ENCODE peak calls at places on chromosome 18, in six cellular contexts. Y, M, H, F, L and B are unnamed samples.

GRCh38 chr18:64203295-64203694 is 54.4 kb upstream of the LINC00305 start:
- DNase-seq in Y (no peak), M (no peak), H (no peak), F (no peak), L (no peak), B (no peak)

GRCh38 chr18:55387139-55387984 is 200.6 kb downstream of the TCF4 start:
- DNase-seq in Y (no peak), M (no peak), H (no peak), F (peak; percentile 0), L (no peak), B (no peak)

GRCh38 chr18:51077217-51077616 is 47.2 kb downstream of the SMAD4 start:
- DNase-seq in Y (no peak), M (peak; percentile 62), H (no peak), F (no peak), L (no peak), B (no peak)

GRCh38 chr18:62999392-62999791 is 284.1 kb downstream of the PHLPP1 start:
- DNase-seq in Y (no peak), M (peak; percentile 26), H (no peak), F (no peak), L (no peak), B (no peak)

GRCh38 chr18:61471832-61472406 is 138.7 kb downstream of the CDH20 start:
- DNase-seq in Y (no peak), M (no peak), H (no peak), F (no peak), L (no peak), B (no peak)

GRCh38 chr18:39448942-39449341 is 1883.3 kb upstream of the CELF4 start:
- DNase-seq in Y (no peak), M (peak; percentile 32), H (no peak), F (no peak), L (no peak), B (no peak)

GRCh38 chr18:24043403-24043802 is 28.8 kb downstream of the TTC39C start:
- DNase-seq in Y (no peak), M (no peak), H (no peak), F (no peak), L (no peak), B (no peak)

GRCh38 chr18:66616523-66616983 is 12.7 kb upstream of the CDH19 start:
- DNase-seq in Y (no peak), M (no peak), H (no peak), F (peak; percentile 35), L (no peak), B (no peak)

GRCh38 chr18:50709215-50709614 is 110.6 kb downstream of the MRO start:
- DNase-seq in Y (no peak), M (no peak), H (no peak), F (no peak), L (no peak), B (no peak)

GRCh38 chr18:24731158-24731557 is 270.7 kb downstream of the HRH4 start:
- DNase-seq in Y (no peak), M (no peak), H (no peak), F (no peak), L (no peak), B (no peak)

GRCh38 chr18:35572644-35573043 is 8.9 kb upstream of the GALNT1 start:
- DNase-seq in Y (no peak), M (peak; percentile 67), H (no peak), F (no peak), L (no peak), B (no peak)

GRCh38 chr18:73927494-73927893 is 220.1 kb downstream of the FBXO15 start:
- DNase-seq in Y (no peak), M (no peak), H (no peak), F (no peak), L (no peak), B (no peak)

GRCh38 chr18:79366177-79367094 is 29.3 kb upstream of the NFATC1 start:
- DNase-seq in Y (no peak), M (peak; percentile 95), H (no peak), F (no peak), L (no peak), B (no peak)

GRCh38 chr18:63131944-63132818 is 187.4 kb downstream of the BCL2 start:
- DNase-seq in Y (no peak), M (no peak), H (no peak), F (no peak), L (no peak), B (no peak)

GRCh38 chr18:63683152-63683551 is 19.6 kb upstream of the SERPINB11 start:
- DNase-seq in Y (peak; percentile 16), M (peak; percentile 96), H (no peak), F (no peak), L (peak; percentile 15), B (no peak)

GRCh38 chr18:31667185-31667584 is 17.2 kb downstream of the B4GALT6 start:
- DNase-seq in Y (no peak), M (peak; percentile 17), H (no peak), F (no peak), L (no peak), B (no peak)

GRCh38 chr18:63232826-63233225 is 86.7 kb downstream of the BCL2 start:
- DNase-seq in Y (no peak), M (no peak), H (no peak), F (no peak), L (no peak), B (no peak)

GRCh38 chr18:67410671-67411070 is 105.8 kb downstream of the DSEL start:
- DNase-seq in Y (no peak), M (peak; percentile 49), H (no peak), F (no peak), L (no peak), B (no peak)

GRCh38 chr18:79139206-79139605 is 70.0 kb downstream of the ATP9B start:
- DNase-seq in Y (no peak), M (peak; percentile 77), H (no peak), F (no peak), L (no peak), B (no peak)

GRCh38 chr18:21914739-21915319 is 174.2 kb downstream of the MIB1 start:
- DNase-seq in Y (peak; percentile 14), M (peak; percentile 62), H (peak; percentile 26), F (peak; percentile 53), L (no peak), B (no peak)

DNA sequence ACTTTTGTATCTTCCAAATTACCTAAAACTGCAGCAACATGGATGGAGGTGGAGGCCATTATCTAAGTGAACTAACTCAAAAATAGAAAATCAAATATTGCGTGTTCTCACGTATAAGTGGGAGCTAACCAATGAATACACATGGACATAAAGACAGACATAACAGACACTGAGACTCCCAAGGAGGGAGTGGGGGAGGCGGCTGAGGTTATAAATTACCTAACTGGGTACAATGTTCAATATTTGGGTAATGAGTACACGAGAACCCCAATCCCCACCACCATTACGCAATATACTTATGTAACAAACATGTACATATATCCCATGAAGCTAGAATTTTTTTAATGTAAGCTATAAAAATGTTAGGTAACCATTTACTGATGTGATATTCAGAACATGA is 119.8 kb downstream of the RTTN start:
- DNase-seq in Y (no peak), M (no peak), H (no peak), F (no peak), L (no peak), B (no peak)
- TF ChIP-seq RFX5 in Y (no peak), M (no peak), H (no peak), F (no peak), L (no peak), B (no peak)

GRCh38 chr18:46509530-46509929 is 147.5 kb downstream of the LOXHD1 start:
- DNase-seq in Y (no peak), M (no peak), H (no peak), F (no peak), L (no peak), B (no peak)
- TF ChIP-seq RFX5 in Y (no peak), M (no peak), H (no peak), F (no peak), L (no peak), B (no peak)

DNA sequence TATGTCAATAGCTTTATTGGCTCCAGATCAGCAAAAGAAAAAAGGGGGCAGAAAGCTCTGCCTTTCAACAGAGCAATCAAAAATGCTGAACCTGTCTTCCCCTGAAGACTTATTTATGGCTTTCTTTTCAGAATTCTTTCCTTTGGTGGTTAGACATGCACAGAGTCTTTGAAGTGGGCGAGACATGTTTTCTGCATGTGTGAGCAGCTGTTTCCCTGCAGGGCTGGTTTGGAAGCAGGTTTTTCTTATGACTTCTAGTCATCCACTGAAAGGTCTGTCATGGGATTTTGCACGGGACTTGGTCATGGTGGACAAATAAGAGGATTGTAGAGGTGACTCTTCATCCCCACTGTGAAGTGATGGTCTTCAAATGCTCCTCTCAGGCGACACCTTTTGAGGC is 160.3 kb downstream of the VAPA start:
- DNase-seq in Y (no peak), M (no peak), H (no peak), F (no peak), L (no peak), B (no peak)
- TF ChIP-seq RFX5 in Y (no peak), M (no peak), H (no peak), F (no peak), L (no peak), B (no peak)

GRCh38 chr18:26703170-26703933 is 155.0 kb upstream of the KCTD1 start:
- DNase-seq in Y (no peak), M (no peak), H (no peak), F (no peak), L (no peak), B (no peak)
- TF ChIP-seq RFX5 in Y (no peak), M (no peak), H (no peak), F (no peak), L (no peak), B (no peak)

DNA sequence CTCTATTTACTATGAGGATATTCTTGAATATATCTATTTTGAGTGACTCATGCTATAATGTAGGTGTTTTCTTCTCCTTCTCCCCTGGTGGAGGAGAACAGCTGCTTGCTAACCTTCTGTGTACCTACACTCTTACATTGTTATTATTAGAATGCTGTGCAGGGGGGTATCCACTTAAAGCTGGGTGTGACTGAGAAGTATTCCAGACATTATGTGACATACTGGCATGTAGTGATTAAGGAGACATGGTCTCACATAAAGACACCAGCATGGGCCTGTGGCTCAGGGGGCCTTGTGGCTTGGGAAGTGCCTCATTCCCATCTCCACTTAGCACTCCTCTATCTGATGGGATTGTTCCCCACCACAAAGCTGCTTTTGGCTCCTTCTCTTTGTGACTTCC is 287.9 kb downstream of the PTPRM start:
- DNase-seq in Y (no peak), M (no peak), H (no peak), F (no peak), L (no peak), B (no peak)
- TF ChIP-seq RFX5 in Y (no peak), M (no peak), H (no peak), F (no peak), L (no peak), B (no peak)

GRCh38 chr18:3044931-3045698 is 32.2 kb upstream of the LPIN2 start:
- DNase-seq in Y (no peak), M (no peak), H (no peak), F (peak; percentile 58), L (no peak), B (no peak)
- TF ChIP-seq RFX5 in Y (no peak), M (no peak), H (no peak), F (no peak), L (no peak), B (no peak)

GRCh38 chr18:33404244-33404873 is 36.2 kb downstream of the CCDC178 start:
- DNase-seq in Y (no peak), M (no peak), H (no peak), F (no peak), L (no peak), B (no peak)
- TF ChIP-seq RFX5 in Y (no peak), M (no peak), H (no peak), F (no peak), L (no peak), B (no peak)